ENCODE peak calls at places on chromosomes 2 and 18, in eight cellular contexts. R is OCI-LY7, H is MCF 10A, B is ovary, Z is WERI-Rb-1, V is endothelial cell, E is IMR-90, U is endodermal cell. C is an unnamed sample.

GRCh38 chr2:205025580-205026240 is 480.4 kb downstream of the PARD3B start:
- DNase-seq in R (no peak), H (no peak), B (no peak), Z (no peak), V (no peak), E (peak), U (no peak), C (no peak)

GRCh38 chr2:159574246-159574645 is 42.1 kb downstream of the BAZ2B start:
- DNase-seq in R (no peak), H (peak), B (no peak), Z (no peak), V (no peak), E (peak), U (no peak), C (no peak)

GRCh38 chr2:27715318-27716165 is 51.9 kb downstream of the SLC4A1AP start:
- DNase-seq in R (no peak), H (no peak), B (peak), Z (peak), V (peak), E (peak), U (peak), C (peak)

GRCh38 chr2:218249686-218250085 is 11.1 kb upstream of the GPBAR1 start:
- DNase-seq in R (no peak), H (no peak), B (no peak), Z (no peak), V (no peak), E (no peak), U (peak), C (no peak)

GRCh38 chr2:2852015-2852777 is 521.1 kb upstream of the MYT1L start:
- DNase-seq in R (no peak), H (no peak), B (no peak), Z (no peak), V (no peak), E (no peak), U (no peak), C (no peak)

GRCh38 chr2:120820885-120821279 is 85.2 kb downstream of the GLI2 start:
- DNase-seq in R (no peak), H (no peak), B (peak), Z (peak), V (no peak), E (peak), U (peak), C (no peak)

GRCh38 chr2:47065771-47066380 is 89.2 kb downstream of the STPG4 start:
- DNase-seq in R (no peak), H (peak), B (no peak), Z (no peak), V (no peak), E (peak), U (no peak), C (no peak)

GRCh38 chr2:210519594-210519993 is 36.8 kb upstream of the CPS1 start:
- DNase-seq in R (no peak), H (no peak), B (no peak), Z (no peak), V (no peak), E (no peak), U (no peak), C (no peak)

GRCh38 chr2:83594261-83594660 is 864.8 kb downstream of the SUCLG1 start:
- DNase-seq in R (no peak), H (no peak), B (no peak), Z (no peak), V (no peak), E (no peak), U (no peak), C (no peak)

GRCh38 chr18:33115917-33116316 is 324.6 kb downstream of the CCDC178 start:
- DNase-seq in R (no peak), H (no peak), B (no peak), Z (no peak), V (no peak), E (no peak), U (no peak), C (no peak)

GRCh38 chr2:232363784-232364615 is 14.6 kb upstream of the ALPP start:
- DNase-seq in R (peak), H (no peak), B (no peak), Z (no peak), V (no peak), E (peak), U (no peak), C (no peak)

GRCh38 chr2:232300894-232301387 is 77.6 kb upstream of the ALPP start:
- DNase-seq in R (no peak), H (peak), B (no peak), Z (no peak), V (no peak), E (peak), U (no peak), C (no peak)

GRCh38 chr2:196245746-196246145 is 74.4 kb upstream of the STK17B start:
- DNase-seq in R (no peak), H (no peak), B (no peak), Z (no peak), V (no peak), E (no peak), U (no peak), C (no peak)

GRCh38 chr2:19351914-19352697 is 6.3 kb downstream of the OSR1 start:
- DNase-seq in R (no peak), H (no peak), B (no peak), Z (no peak), V (no peak), E (no peak), U (peak), C (peak)

GRCh38 chr2:19351499-19351898 is 6.9 kb downstream of the OSR1 start:
- DNase-seq in R (no peak), H (no peak), B (no peak), Z (no peak), V (no peak), E (no peak), U (peak), C (peak)

GRCh38 chr2:19349911-19350677 is 8.3 kb downstream of the OSR1 start:
- DNase-seq in R (peak), H (peak), B (peak), Z (peak), V (peak), E (no peak), U (peak), C (peak)

GRCh38 chr2:19348692-19349091 is 9.7 kb downstream of the OSR1 start:
- DNase-seq in R (no peak), H (no peak), B (no peak), Z (no peak), V (no peak), E (no peak), U (no peak), C (no peak)

GRCh38 chr2:19350678-19351401 is 7.6 kb downstream of the OSR1 start:
- DNase-seq in R (no peak), H (no peak), B (no peak), Z (no peak), V (no peak), E (no peak), U (peak), C (no peak)
- TF ChIP-seq CTCF in R (no peak), H (no peak), B (no peak), Z (no peak), V (no peak), E (no peak), U (no peak), C (no peak)

DNA sequence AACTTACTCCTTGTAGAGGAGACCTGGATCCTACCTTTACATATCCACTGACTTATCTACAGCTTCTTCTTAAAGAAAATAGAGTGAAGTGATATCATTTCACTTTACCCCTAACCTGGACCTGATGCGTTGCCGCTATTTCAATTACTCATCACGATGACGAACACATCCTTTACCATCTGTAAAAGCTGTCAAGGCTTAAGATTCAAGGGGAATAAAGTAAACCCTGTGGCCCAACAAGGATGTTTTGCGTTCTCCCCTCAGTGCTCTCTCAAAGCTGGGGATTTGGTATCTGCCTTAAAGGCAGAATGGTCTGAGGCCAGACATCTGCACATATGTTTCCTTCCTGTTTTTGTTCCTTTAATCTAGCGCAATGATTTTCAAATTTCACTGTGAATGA is 100.1 kb upstream of the KLF7 start:
- DNase-seq in R (no peak), H (no peak), B (no peak), Z (no peak), V (no peak), E (no peak), U (peak), C (no peak)
- TF ChIP-seq CTCF in R (no peak), H (no peak), B (no peak), Z (no peak), V (no peak), E (no peak), U (no peak), C (no peak)

GRCh38 chr18:65093341-65093740 is 657.5 kb upstream of the CDH7 start:
- DNase-seq in R (no peak), H (no peak), B (no peak), Z (no peak), V (no peak), E (no peak), U (no peak), C (no peak)

GRCh38 chr18:65091737-65092329 is 659.0 kb upstream of the CDH7 start:
- DNase-seq in R (peak), H (peak), B (no peak), Z (peak), V (peak), E (peak), U (peak), C (peak)
- TF ChIP-seq CTCF in R (peak), H (no peak), B (no peak), Z (peak), V (peak), E (no peak), U (peak), C (peak)

DNA sequence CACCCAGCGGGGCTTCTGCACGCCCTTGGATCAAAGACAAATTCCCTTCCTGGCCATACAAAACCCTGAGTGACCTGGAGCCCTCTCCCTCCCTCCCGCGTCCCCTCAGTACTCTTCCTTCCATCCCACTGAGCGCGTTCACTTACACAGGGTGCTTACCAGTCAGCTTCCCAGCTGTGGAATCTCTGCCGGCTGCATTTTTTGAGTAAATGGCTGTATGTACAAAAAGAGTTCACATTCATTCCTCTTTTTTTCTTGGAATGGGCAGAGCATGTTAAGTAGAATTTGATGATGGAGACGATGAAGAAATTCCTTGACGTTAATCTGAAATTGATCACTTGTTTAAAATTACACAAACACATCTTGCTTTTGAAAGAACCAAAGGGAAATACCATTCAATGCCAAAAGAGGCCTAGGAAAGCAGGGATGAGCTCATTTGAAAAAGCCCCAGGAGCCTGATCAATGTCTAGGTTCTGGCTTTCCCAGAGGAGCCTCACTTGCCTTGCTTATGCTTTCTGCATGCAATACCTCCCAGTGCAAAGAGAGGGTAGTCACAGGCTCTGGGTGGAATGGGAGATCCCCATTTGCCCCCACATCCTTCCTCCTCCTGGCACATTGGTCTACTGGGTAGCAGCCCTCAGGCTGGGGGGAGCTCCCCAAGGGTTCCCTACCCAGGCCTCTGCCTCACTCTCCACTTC is 12.2 kb upstream of the SMAD7 start:
- DNase-seq in R (no peak), H (no peak), B (no peak), Z (no peak), V (no peak), E (peak), U (peak), C (no peak)
- TF ChIP-seq CTCF in R (no peak), H (no peak), B (no peak), Z (peak), V (no peak), E (peak), U (peak), C (no peak)